ENCODE peak calls at places on chromosomes 12 and 14, in eight cellular contexts. Z, Y, L, Q, V, O, A and P are unnamed samples.

GRCh38 chr12:52524241-52524897 is 4.2 kb upstream of the KRT5 start:
- DNase-seq in A (no peak), V (no peak), O (no peak), Z (no peak), Y (no peak), Q (peak; percentile 11), L (no peak), P (no peak)

GRCh38 chr14:100391777-100392176 is 68.6 kb downstream of the SLC25A47 start:
- DNase-seq in V (no peak), Y (no peak), Q (no peak), Z (no peak), L (no peak), O (no peak), A (no peak), P (no peak)

GRCh38 chr12:1122803-1123202 is 131.8 kb downstream of the ERC1 start:
- DNase-seq in O (no peak), L (peak; percentile 32), V (no peak), Y (no peak), Z (no peak), Q (peak; percentile 74), A (no peak), P (no peak)

GRCh38 chr12:85836716-85837100 is 499 bp upstream of the RASSF9 start:
- DNase-seq in V (no peak), Z (no peak), A (no peak), Q (no peak), Y (no peak), O (no peak), L (no peak), P (no peak)

GRCh38 chr14:70094631-70095030 is 94.1 kb downstream of the SLC8A3 start:
- DNase-seq in Y (no peak), L (no peak), O (no peak), A (no peak), Z (no peak), Q (no peak), V (no peak), P (no peak)

GRCh38 chr14:50726372-50727107 is 58.4 kb upstream of the SAV1 start:
- DNase-seq in A (no peak), Z (no peak), Q (no peak), V (no peak), L (peak; percentile 42), O (peak; percentile 27), Y (no peak), P (no peak)

GRCh38 chr12:92396647-92397258 is 251.1 kb upstream of the BTG1 start:
- DNase-seq in L (peak; percentile 27), A (no peak), Q (no peak), O (peak; percentile 31), Y (no peak), V (no peak), Z (no peak), P (no peak)

GRCh38 chr12:116773276-116773731 is 35.2 kb downstream of the RNFT2 start:
- DNase-seq in V (no peak), A (no peak), Z (peak; percentile 25), Y (no peak), Q (no peak), O (no peak), L (no peak), P (peak; percentile 28)

GRCh38 chr12:76158518-76159321 is 74.2 kb upstream of the NAP1L1 start:
- DNase-seq in L (peak; percentile 70), Z (no peak), O (peak; percentile 93), Y (no peak), Q (peak; percentile 39), A (no peak), V (peak; percentile 46), P (peak; percentile 83)

GRCh38 chr12:104108755-104109445 is 29.1 kb downstream of the NFYB start:
- DNase-seq in Q (peak; percentile 76), V (peak; percentile 87), A (peak; percentile 83), Y (peak; percentile 61), L (peak; percentile 80), Z (peak; percentile 71), O (peak; percentile 71), P (peak; percentile 64)

GRCh38 chr14:28412076-28412475 is 354.5 kb upstream of the FOXG1 start:
- DNase-seq in Z (no peak), A (no peak), O (no peak), V (no peak), Y (no peak), Q (no peak), L (peak; percentile 54), P (no peak)

GRCh38 chr14:20302042-20302761 is 3.5 kb downstream of the TTC5 start:
- DNase-seq in Z (no peak), O (peak; percentile 12), V (no peak), A (no peak), Q (no peak), Y (no peak), L (peak; percentile 27), P (no peak)

GRCh38 chr12:1518486-1518762 is 76.0 kb downstream of the FBXL14 start:
- DNase-seq in Z (no peak), V (no peak), L (no peak), Q (no peak), Y (no peak), O (no peak), A (no peak), P (no peak)

GRCh38 chr14:95885278-95885677 is 8.6 kb downstream of the TUNAR start:
- DNase-seq in Y (no peak), A (no peak), L (no peak), O (no peak), Z (no peak), Q (no peak), V (no peak), P (no peak)

GRCh38 chr12:126952106-126953007 is 1314.6 kb upstream of the TMEM132C start:
- DNase-seq in Y (no peak), O (no peak), Q (no peak), A (no peak), V (no peak), L (no peak), Z (no peak), P (no peak)

GRCh38 chr14:68762944-68763831 is 29.7 kb downstream of the ZFP36L1 start:
- DNase-seq in V (peak; percentile 36), L (peak; percentile 87), Q (no peak), A (peak; percentile 86), Z (peak; percentile 87), Y (peak; percentile 87), O (peak; percentile 40), P (peak; percentile 95)

GRCh38 chr12:62813031-62813829 is 121.7 kb downstream of the PPM1H start:
- DNase-seq in L (peak; percentile 81), Z (peak; percentile 81), V (peak; percentile 62), A (peak; percentile 84), Q (peak; percentile 77), Y (peak; percentile 74), O (peak; percentile 41), P (peak; percentile 55)

GRCh38 chr12:54173066-54173726 is 15.6 kb downstream of the SMUG1 start:
- DNase-seq in Y (peak; percentile 50), A (peak; percentile 61), Q (peak; percentile 82), Z (peak; percentile 43), L (no peak), O (no peak), V (no peak), P (no peak)

GRCh38 chr14:97377550-97377949 is 580.4 kb downstream of the VRK1 start:
- DNase-seq in L (no peak), Z (no peak), Q (no peak), A (no peak), Y (no peak), V (no peak), O (no peak), P (no peak)

GRCh38 chr12:55979069-55979468 is 5.2 kb downstream of the RAB5B start:
- DNase-seq in Z (no peak), Y (no peak), V (no peak), A (no peak), L (no peak), O (no peak), Q (no peak), P (no peak)